ENCODE peak calls at places on chromosomes 3 and 15, in nine cellular contexts. J is CD8-positive, alpha-beta T cell; P is GM04504; M is left cardiac atrium; K is amniotic epithelial cell; E is NCI-H1417; S is ELF-1; I is coronary artery; Z is hepatocyte. T is an unnamed sample.

GRCh38 chr3:43268636-43269035 is 17.7 kb upstream of the SNRK start:
- DNase-seq in J (no peak), P (no peak), M (no peak), K (no peak), E (no peak), S (no peak), I (no peak), Z (no peak), T (no peak)

GRCh38 chr15:25790003-25790660 is 73.0 kb downstream of the ATP10A start:
- DNase-seq in J (no peak), P (peak; percentile 85), M (peak; percentile 42), K (peak; percentile 7), E (no peak), S (no peak), I (peak; percentile 89), Z (peak; percentile 38), T (no peak)

GRCh38 chr3:74624301-74624700 is 9.8 kb upstream of the CNTN3 start:
- DNase-seq in J (no peak), P (peak; percentile 60), M (no peak), K (peak; percentile 2), E (no peak), S (no peak), I (no peak), Z (no peak), T (no peak)

GRCh38 chr15:63198752-63199250 is 9.4 kb downstream of the RAB8B start:
- DNase-seq in J (no peak), P (no peak), M (no peak), K (peak; percentile 93), E (no peak), S (no peak), I (no peak), Z (no peak), T (no peak)

GRCh38 chr3:119898478-119899177 is 116.7 kb downstream of the NR1I2 start:
- DNase-seq in J (no peak), P (peak; percentile 42), M (no peak), K (peak; percentile 80), E (no peak), S (no peak), I (no peak), Z (no peak), T (no peak)

GRCh38 chr3:177545964-177546363 is 348.7 kb upstream of the TBL1XR1 start:
- DNase-seq in J (no peak), P (no peak), M (no peak), K (no peak), E (no peak), S (no peak), I (no peak), Z (no peak), T (no peak)

GRCh38 chr3:129485681-129486056 is 42.8 kb upstream of the RHO start:
- DNase-seq in J (no peak), P (peak; percentile 99), M (peak; percentile 86), K (peak; percentile 99), E (no peak), S (peak; percentile 94), I (peak; percentile 94), Z (no peak), T (no peak)

GRCh38 chr3:36302626-36303025 is 77.7 kb upstream of the STAC start:
- DNase-seq in J (no peak), P (no peak), M (no peak), K (no peak), E (no peak), S (no peak), I (no peak), Z (no peak), T (no peak)

GRCh38 chr3:67118122-67118521 is 120.0 kb downstream of the KBTBD8 start:
- DNase-seq in J (no peak), P (no peak), M (no peak), K (no peak), E (no peak), S (no peak), I (no peak), Z (no peak), T (no peak)

GRCh38 chr15:89093509-89093908 is 5.3 kb downstream of the ABHD2 start:
- DNase-seq in J (no peak), P (no peak), M (no peak), K (no peak), E (no peak), S (no peak), I (no peak), Z (no peak), T (no peak)

GRCh38 chr3:100993309-100993708 is at the start of gene ABI3BP:
- DNase-seq in J (no peak), P (peak; percentile 71), M (peak; percentile 82), K (peak; percentile 81), E (no peak), S (no peak), I (peak; percentile 86), Z (peak; percentile 86), T (no peak)

GRCh38 chr3:42090973-42091731 is at the start of gene TRAK1:
- DNase-seq in J (no peak), P (peak; percentile 83), M (peak; percentile 53), K (peak; percentile 85), E (no peak), S (no peak), I (no peak), Z (peak; percentile 36), T (no peak)

T was measured in NCI-H2107.